ENCODE peak calls at places on chromosomes 6 and 20, in five cellular contexts. L is tibial nerve, C is stomach, Z is A549, A is SK-N-SH. R is an unnamed sample. For H3K4me1, the result is how much of the 10 kb centered on the place peaks cover.

GRCh38 chr6:114052141-114052540 is 81.2 kb upstream of the HDAC2 start:
- DNase-seq in A (no peak), Z (no peak), L (no peak), C (no peak), R (no peak)

GRCh38 chr6:39054577-39055142 is 6.1 kb downstream of the GLP1R start:
- DNase-seq in L (no peak), A (no peak), C (no peak), Z (no peak), R (peak)

GRCh38 chr20:10568032-10568431 is 105.8 kb downstream of the JAG1 start:
- DNase-seq in C (no peak), L (no peak), Z (no peak), A (no peak), R (no peak)

GRCh38 chr20:19928379-19929360 is 88.5 kb upstream of the NAA20 start:
- DNase-seq in A (no peak), C (peak), Z (no peak), L (no peak), R (peak)

GRCh38 chr6:137805622-137806021 is 61.4 kb upstream of the TNFAIP3 start:
- DNase-seq in C (no peak), A (no peak), Z (no peak), L (no peak), R (no peak)

GRCh38 chr6:86357877-86358276 is 579.5 kb upstream of the HTR1E start:
- DNase-seq in Z (no peak), L (no peak), C (no peak), A (no peak), R (no peak)

GRCh38 chr6:17820055-17820454 is 113.3 kb upstream of the NUP153 start:
- DNase-seq in L (no peak), A (no peak), Z (peak), C (no peak), R (no peak)

GRCh38 chr6:35663001-35663400 is 25.7 kb downstream of the FKBP5 start:
- DNase-seq in L (no peak), A (no peak), Z (no peak), C (no peak), R (no peak)

GRCh38 chr6:110609101-110609500 is 132.7 kb upstream of the SLC22A16 start:
- DNase-seq in A (no peak), Z (no peak), C (no peak), L (no peak), R (no peak)

GRCh38 chr6:149060985-149061760 is 256.3 kb upstream of the TAB2 start:
- DNase-seq in C (peak), Z (peak), A (peak), L (no peak), R (peak)

GRCh38 chr6:48449002-48449401 is 338.0 kb upstream of the PTCHD4 start:
- DNase-seq in A (no peak), Z (peak), L (no peak), C (no peak), R (no peak)

GRCh38 chr6:96927660-96928059 is 3.1 kb downstream of the KLHL32 start:
- DNase-seq in L (no peak), Z (no peak), A (no peak), C (no peak), R (no peak)

GRCh38 chr6:12354499-12354898 is 64.3 kb downstream of the EDN1 start:
- DNase-seq in L (no peak), A (no peak), Z (no peak), C (peak), R (peak)

GRCh38 chr20:4740774-4741431 is 19.2 kb downstream of the PRND start:
- DNase-seq in A (peak), Z (peak), C (peak), L (peak), R (peak)
- H3K4me1 ChIP-seq in A (under half), Z (under half), C (under half), L (under half), R (under half)

DNA sequence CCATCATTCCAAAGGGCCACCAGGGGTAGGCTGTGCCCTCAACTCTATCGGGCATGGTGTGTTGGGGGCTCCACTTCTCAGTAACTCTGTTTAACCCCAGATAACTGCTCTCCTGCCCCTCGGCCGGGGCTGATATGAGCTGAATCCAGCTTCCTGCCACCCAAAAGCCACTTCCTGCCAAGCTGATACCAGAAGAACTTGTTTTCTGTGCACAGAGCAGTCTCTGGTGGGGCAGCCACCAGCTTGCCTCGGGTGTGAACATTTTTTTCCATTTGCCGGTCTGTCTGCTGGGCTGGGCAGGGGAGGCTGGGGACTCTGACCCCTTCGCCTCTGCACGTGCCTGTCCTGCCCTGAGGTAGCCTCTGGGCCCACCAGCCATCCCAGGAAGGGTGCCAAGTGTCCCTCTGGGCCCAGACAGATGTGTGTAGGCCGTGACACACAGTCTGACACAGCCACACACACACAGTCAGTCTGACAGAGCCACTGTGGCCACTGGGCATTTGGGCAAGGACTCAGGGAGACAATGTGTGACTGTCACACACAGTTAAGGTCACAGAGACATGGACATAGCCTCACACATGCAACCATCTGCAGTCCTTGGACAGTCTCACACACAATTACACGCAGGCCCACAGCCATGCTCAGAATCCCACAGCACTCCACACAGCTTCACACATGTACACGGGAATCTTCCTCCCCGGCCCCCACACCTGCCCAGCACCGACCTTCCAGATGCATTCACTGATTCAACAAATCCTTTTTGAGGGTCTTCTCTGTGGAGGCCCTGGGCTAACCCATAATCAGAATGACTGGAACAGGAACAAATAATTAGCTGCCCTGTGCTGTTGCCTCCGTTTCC is 45.1 kb downstream of the NOL4L start:
- DNase-seq in Z (no peak), A (peak), L (no peak), C (peak), R (peak)
- TF ChIP-seq EP300 in Z (no peak), A (no peak), L (no peak), C (no peak), R (no peak)

GRCh38 chr20:63694596-63695418 is 1.6 kb upstream of the TNFRSF6B start:
- DNase-seq in C (no peak), A (peak), Z (no peak), L (no peak), R (no peak)

GRCh38 chr20:63696311-63696627 is 183 bp upstream of the TNFRSF6B start:
- DNase-seq in Z (no peak), A (no peak), C (no peak), L (no peak), R (peak)

GRCh38 chr20:63693975-63694595 is 2.4 kb upstream of the TNFRSF6B start:
- DNase-seq in A (peak), L (no peak), Z (no peak), C (no peak), R (no peak)

GRCh38 chr20:63696628-63697356 is at the start of gene TNFRSF6B:
- DNase-seq in C (no peak), Z (no peak), L (no peak), A (peak), R (peak)

GRCh38 chr20:63695419-63696310 is 787 bp upstream of the TNFRSF6B start:
- DNase-seq in A (peak), C (peak), Z (no peak), L (no peak), R (no peak)
- H3K4me3 ChIP-seq in A (no peak), C (no peak), Z (no peak), L (no peak), R (no peak)

DNA sequence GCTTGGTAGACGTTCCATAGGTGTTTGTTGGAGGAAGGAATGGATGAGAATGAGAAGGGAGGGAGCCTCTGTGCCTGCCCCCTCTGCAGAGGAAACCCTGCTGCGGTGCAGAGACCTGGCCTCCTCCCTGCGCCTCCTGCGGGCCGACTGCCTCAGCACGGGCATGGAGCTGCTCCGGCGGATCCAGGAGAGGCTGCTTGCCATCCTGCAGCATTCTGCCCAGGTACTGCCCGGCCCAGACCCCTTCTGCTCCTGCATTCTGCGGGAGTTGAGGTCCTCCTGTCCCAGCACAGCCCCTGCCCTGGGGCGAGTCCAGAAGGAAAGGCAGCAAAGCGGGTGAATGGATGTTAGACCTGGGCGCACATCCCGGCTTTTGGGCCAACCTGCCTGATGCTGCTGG is 6.1 kb downstream of the DNPH1 start:
- DNase-seq in A (no peak), C (no peak), L (no peak), Z (no peak), R (no peak)
- H3K4me1 ChIP-seq in A (under half), C (under half), L (under half), Z (under half), R (under half)

GRCh38 chr6:37103169-37104039 is 66.5 kb upstream of the PIM1 start:
- DNase-seq in Z (peak), L (no peak), A (peak), C (peak), R (peak)
- TF ChIP-seq EP300 in Z (no peak), L (no peak), A (no peak), C (no peak), R (peak)

GRCh38 chr6:52909131-52909530 is 367 bp downstream of the GSTA3 start:
- DNase-seq in L (no peak), C (no peak), A (no peak), Z (no peak), R (no peak)
- H3K4me3 ChIP-seq in L (no peak), C (no peak), A (no peak), Z (no peak), R (no peak)

DNA sequence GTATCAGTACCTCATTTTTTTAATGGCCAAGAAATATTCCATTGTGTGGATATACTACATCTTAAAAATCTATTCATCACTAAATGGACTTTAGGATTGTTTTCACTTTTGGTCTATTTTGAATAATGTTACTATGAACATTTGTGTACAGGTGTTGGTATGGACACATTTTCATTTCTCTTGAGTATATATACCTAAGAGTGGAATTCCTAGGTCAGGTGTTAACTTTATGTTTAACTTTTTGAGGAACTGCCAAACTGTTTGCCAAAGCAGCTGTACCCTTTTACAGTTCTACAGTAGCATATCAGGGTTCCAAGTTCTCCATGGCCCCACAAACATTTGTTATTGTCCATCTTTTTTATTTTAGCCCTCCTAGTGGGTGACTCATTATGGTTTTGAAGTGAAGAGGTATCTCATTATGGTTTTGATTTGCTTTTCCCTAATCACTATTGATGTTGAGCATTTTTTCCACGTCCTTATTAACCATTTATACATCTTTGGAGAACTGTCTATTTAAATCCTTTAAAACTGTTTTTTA is 28.2 kb downstream of the DSTN start:
- DNase-seq in C (no peak), Z (no peak), A (no peak), L (no peak), R (no peak)
- H3K4me1 ChIP-seq in C (under half), Z (under half), A (under half), L (under half), R (under half)

DNA sequence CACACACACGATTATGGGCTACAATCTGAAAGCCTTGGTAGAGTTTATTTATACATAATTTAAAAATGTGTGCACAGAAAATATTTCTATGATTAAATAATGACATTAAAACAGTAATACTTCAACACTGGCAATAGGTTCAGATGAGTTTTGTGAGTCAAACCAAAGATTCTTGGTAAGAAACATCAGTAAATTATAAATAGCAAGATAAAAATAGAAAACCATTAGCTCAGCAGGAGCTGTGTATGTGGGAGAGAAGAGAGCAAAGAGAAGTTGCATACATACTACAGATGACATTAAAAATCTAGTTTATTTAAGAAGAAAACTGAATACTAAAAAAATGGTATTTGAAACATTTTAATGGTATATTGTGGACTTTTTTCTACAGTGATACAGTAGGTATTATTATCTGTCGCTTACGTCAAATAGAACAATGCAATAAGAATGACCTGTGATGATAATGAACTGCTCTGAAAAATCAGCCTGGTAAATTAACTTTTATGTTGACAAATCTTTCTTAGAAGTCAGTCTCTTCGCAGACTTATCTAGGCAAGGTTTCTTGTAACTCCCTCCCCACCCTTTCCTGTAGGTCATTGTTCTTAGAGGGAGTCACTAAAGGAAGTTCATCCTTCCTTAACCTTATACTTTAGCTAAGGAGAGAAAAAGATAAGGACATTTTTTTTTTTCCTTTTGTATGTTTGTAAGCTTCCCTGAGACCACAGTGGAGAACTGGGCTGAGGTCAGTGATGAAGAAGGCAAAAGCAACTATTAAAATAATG is 149.3 kb downstream of the GJA1 start:
- DNase-seq in Z (no peak), L (no peak), A (no peak), C (no peak), R (no peak)
- TF ChIP-seq EP300 in Z (no peak), L (no peak), A (no peak), C (no peak), R (no peak)

GRCh38 chr20:46682063-46682821 is 7.0 kb downstream of the TP53RK start:
- DNase-seq in L (no peak), A (no peak), C (no peak), Z (no peak), R (no peak)

GRCh38 chr20:46683620-46683938 is 5.7 kb downstream of the TP53RK start:
- DNase-seq in C (no peak), Z (no peak), L (no peak), A (no peak), R (no peak)

GRCh38 chr20:46683068-46683477 is 6.2 kb downstream of the TP53RK start:
- DNase-seq in A (no peak), Z (no peak), L (no peak), C (no peak), R (no peak)

GRCh38 chr20:46681032-46681854 is 8.0 kb downstream of the TP53RK start:
- DNase-seq in Z (peak), C (peak), L (peak), A (peak), R (peak)

DNA sequence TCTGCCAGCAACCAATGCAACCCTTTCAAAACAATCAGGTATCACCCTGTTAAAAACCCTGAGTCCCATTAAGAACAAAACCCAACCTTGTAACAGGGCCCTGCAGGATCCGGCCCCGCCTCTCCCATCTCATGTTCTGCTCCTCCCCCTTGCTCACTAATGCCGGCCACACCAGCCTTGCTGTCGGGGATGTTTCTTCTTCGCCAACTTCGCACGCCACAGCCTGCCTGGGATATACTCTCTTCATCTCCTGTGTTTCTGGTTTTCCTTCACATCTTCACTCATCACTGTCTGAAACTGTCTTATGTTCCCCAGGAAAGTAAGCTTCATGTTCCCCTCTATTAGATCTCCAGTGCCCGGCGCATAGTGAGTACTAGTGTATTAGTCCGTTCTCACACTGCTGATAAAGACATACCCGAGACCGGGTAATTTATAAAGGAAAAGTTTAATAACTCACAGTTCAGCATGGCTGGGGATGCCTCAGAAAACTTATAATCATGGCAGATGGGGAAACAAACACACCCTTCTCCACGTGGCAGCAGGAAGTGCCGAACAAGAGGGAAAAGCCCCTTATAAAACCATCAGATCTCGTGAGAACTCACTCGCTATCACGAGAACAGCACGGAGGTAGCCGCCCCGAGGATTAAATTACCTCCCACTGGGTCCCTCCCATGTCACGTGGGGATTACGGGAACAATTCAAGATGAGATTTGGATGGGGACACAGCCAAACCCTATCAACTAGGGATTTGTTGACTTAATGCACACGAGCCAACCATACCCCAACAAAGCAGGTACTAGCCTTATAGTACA is 5.1 kb downstream of the TP53RK start:
- DNase-seq in Z (no peak), L (peak), A (no peak), C (peak), R (no peak)
- H3K4me3 ChIP-seq in Z (no peak), L (no peak), A (no peak), C (peak), R (no peak)